ENCODE peak calls at places on chromosome 6, in four cellular contexts. W is DND-41, H is cardiac muscle cell, X is A673. T is an unnamed sample. For H3K36me3 and H3K4me1, the result is how much of the 10 kb centered on the place peaks cover.

GRCh38 chr6:158409451-158409850 is 97.2 kb downstream of the TULP4 start:
- DNase-seq in X (peak), W (no peak), H (peak), T (no peak)

GRCh38 chr6:3905853-3906190 is 56.6 kb downstream of the FAM50B start:
- DNase-seq in W (no peak), H (peak), X (no peak), T (no peak)

GRCh38 chr6:169371344-169372144 is 117.9 kb upstream of the THBS2 start:
- DNase-seq in X (peak), W (peak), H (peak), T (no peak)

GRCh38 chr6:14673201-14673600 is 555.6 kb downstream of the CD83 start:
- DNase-seq in W (no peak), H (peak), X (no peak), T (no peak)

GRCh38 chr6:291148-291696 is 1.1 kb upstream of the DUSP22 start:
- DNase-seq in X (no peak), H (peak), W (no peak), T (no peak)

GRCh38 chr6:22642254-22642653 is 72.9 kb downstream of the HDGFL1 start:
- DNase-seq in X (no peak), H (no peak), W (no peak), T (no peak)

GRCh38 chr6:107064579-107065065 is 36.6 kb downstream of the MTRES1 start:
- DNase-seq in H (peak), X (no peak), W (peak), T (peak)

GRCh38 chr6:32936247-32937152 is 4.3 kb downstream of the HLA-DMB start:
- DNase-seq in X (no peak), W (no peak), H (no peak), T (no peak)

GRCh38 chr6:40138273-40138720 is 204.0 kb upstream of the MOCS1 start:
- DNase-seq in W (no peak), H (no peak), X (no peak), T (no peak)

GRCh38 chr6:153989989-153990388 is 49.1 kb upstream of the OPRM1 start:
- DNase-seq in X (no peak), W (no peak), H (no peak), T (no peak)

GRCh38 chr6:21305827-21306469 is 287.6 kb upstream of the SOX4 start:
- DNase-seq in H (peak), W (no peak), X (peak), T (no peak)

GRCh38 chr6:91088515-91088914 is 501.6 kb upstream of the MAP3K7 start:
- DNase-seq in W (no peak), H (no peak), X (no peak), T (no peak)

GRCh38 chr6:144264270-144265060 is 20.7 kb upstream of the UTRN start:
- DNase-seq in X (peak), H (peak), W (no peak), T (no peak)

GRCh38 chr6:43741829-43742228 is 28.2 kb upstream of the VEGFA start:
- DNase-seq in W (no peak), X (no peak), H (no peak), T (no peak)

GRCh38 chr6:1856381-1856780 is 246.7 kb downstream of the FOXC1 start:
- DNase-seq in W (peak), X (peak), H (peak), T (no peak)

GRCh38 chr6:43089874-43090556 is 13.9 kb downstream of the PTK7 start:
- DNase-seq in X (no peak), H (no peak), W (no peak), T (no peak)

GRCh38 chr6:108746841-108747575 is 101.2 kb upstream of the ARMC2 start:
- DNase-seq in W (no peak), H (no peak), X (no peak), T (no peak)

GRCh38 chr6:27178001-27178730 is 69.3 kb upstream of the PRSS16 start:
- DNase-seq in X (peak), W (peak), H (peak), T (peak)

GRCh38 chr6:166512567-166512966 is 73.9 kb downstream of the RAMACL start:
- DNase-seq in W (no peak), H (no peak), X (no peak), T (no peak)

GRCh38 chr6:166514196-166514595 is 72.3 kb downstream of the RAMACL start:
- DNase-seq in H (no peak), X (no peak), W (no peak), T (no peak)

GRCh38 chr6:166516256-166516655 is 70.2 kb downstream of the RAMACL start:
- DNase-seq in W (no peak), H (no peak), X (no peak), T (no peak)

GRCh38 chr6:166511316-166511715 is 75.2 kb downstream of the RAMACL start:
- DNase-seq in X (no peak), W (no peak), H (no peak), T (no peak)

GRCh38 chr6:166515072-166515810 is 71.2 kb downstream of the RAMACL start:
- DNase-seq in X (peak), H (peak), W (peak), T (no peak)
- H3K36me3 ChIP-seq in X (under half), H (under half), W (under half), T (under half)

DNA sequence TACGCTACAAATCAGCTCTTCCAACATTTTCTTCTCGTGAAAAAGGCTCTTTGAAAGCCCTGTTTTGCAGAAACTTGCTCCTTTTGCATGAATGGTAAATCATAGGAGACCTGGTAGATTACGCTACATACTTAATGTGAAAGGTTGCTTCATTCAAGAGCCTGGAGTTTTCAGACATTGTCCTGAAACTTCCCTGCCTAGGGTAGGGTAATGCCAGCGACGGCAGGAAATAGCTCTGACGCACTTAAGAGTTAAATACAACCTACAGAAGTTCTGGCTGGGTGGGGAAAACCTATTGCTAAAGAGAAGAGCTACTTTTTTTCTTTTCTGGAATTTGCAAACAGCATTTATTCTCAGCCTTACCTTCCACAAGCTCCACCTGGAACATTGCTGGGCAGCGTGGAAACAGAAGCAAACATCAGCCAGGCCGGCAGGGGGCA is 144.5 kb downstream of the LPA start:
- DNase-seq in H (no peak), X (no peak), W (no peak), T (no peak)
- TF ChIP-seq CTCF in H (peak), X (peak), W (peak), T (no peak)

GRCh38 chr6:25270559-25270958 is 8.6 kb upstream of the CARMIL1 start:
- DNase-seq in X (no peak), W (no peak), H (no peak), T (no peak)
- H3K4me1 ChIP-seq in X (under half), W (under half), H (under half), T (under half)

GRCh38 chr6:36514554-36515456 is 32.5 kb downstream of the STK38 start:
- DNase-seq in W (no peak), X (no peak), H (no peak), T (no peak)

GRCh38 chr6:36508532-36508931 is 38.7 kb downstream of the STK38 start:
- DNase-seq in X (no peak), H (no peak), W (no peak), T (no peak)

GRCh38 chr6:36506617-36507016 is 40.7 kb downstream of the STK38 start:
- DNase-seq in X (no peak), H (no peak), W (no peak), T (no peak)

GRCh38 chr6:36505744-36506534 is 41.3 kb downstream of the STK38 start:
- DNase-seq in H (no peak), W (no peak), X (no peak), T (no peak)

DNA sequence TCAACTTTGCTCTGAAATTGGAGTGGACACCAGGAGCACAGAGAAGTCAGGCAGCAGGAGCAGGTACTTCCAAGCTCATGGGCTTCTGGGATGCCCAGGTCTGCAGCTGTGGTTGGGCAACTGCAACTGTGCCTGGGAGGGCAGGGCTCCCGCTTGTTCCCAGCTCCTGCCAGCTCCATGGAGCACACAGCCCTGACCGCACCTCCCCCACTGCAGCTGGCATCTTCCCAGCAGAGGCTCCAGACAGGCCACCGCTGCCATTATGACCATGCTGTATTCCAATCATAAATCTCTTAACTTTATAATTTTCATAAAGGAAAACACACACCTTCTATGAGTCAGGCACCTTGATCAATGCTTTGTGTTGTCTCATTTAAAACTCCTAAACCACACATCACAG is 36.9 kb downstream of the STK38 start:
- DNase-seq in W (no peak), H (no peak), X (no peak), T (peak)
- H3K36me3 ChIP-seq in W (half or more), H (under half), X (under half), T (half or more)

DNA sequence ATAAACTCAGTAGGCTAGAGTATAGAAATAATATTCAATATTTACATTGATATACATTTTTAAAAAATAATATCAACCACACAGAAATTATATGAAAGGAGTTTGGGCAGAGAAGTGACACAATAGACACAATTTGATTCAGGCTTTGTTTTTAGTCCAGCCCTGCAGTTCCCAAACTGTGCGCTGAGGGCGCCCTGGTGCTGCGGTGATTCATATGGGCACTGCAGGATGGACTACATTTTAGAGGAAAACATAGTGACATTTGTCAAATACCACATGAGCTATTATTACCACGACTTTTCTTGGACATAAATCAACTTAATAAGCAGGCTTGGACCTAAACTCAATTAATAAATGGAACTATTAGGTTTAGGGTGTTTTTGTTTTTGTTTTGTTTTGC is 364.3 kb upstream of the ID4 start:
- DNase-seq in X (peak), H (peak), W (no peak), T (no peak)
- TF ChIP-seq CTCF in X (peak), H (peak), W (peak), T (no peak)

DNA sequence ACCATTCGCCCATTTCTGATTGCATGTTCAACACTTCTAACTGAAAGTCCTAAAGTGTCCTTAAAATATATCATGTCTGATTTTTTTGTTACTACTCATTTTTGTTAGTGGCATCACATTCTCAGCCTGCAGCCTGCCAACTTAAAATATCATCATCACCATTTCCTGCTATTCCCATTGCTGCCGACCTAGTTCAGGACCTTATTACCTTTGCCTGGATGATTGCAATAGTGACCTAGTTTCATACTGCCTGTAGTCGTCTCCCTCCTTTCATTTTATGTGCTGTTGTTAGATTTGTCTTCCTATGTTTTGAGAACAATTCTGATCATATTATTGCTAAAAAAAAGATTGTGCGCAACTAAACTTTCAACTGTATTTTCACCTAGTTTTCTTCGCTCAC is 6.2 kb downstream of the RWDD1 start:
- DNase-seq in W (no peak), H (no peak), X (no peak), T (no peak)
- H3K4me1 ChIP-seq in W (under half), H (under half), X (under half), T (under half)

DNA sequence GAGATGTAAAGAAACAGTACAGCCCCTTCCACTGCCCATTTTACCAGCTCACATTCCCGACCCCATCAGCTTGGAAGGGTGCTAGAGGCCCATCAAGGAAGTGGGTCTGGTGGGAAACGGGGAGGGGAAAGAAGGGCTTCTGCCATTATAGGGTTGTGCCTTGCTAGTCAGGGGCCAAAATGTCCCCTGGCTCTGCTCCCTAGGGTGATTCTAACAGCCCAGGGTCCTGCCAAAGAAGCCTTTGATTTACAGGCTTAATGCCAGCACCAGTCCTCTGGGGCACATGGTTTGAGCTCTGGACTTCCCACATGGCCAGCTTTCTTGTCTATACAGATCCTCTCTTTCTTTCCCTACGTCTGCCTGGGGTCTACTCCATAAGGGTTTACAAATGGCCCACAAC is 10.6 kb upstream of the ZNF76 start:
- DNase-seq in X (no peak), W (no peak), H (no peak), T (no peak)
- H3K36me3 ChIP-seq in X (under half), W (under half), H (under half), T (under half)

GRCh38 chr6:104623052-104623690 is 236.5 kb downstream of the HACE1 start:
- DNase-seq in W (peak), H (peak), X (peak), T (no peak)
- TF ChIP-seq CTCF in W (peak), H (no peak), X (no peak), T (no peak)

T was measured in heart right ventricle.